ENCODE peak calls at places on chromosomes 16 and 17, in five cellular contexts. M, W, H, P and Q are unnamed samples.

GRCh38 chr17:29115435-29115834 is 64.8 kb downstream of the MYO18A start:
- DNase-seq in H (no peak), P (no peak), W (no peak), M (no peak), Q (no peak)

GRCh38 chr16:66509576-66509975 is 40.3 kb downstream of the TK2 start:
- DNase-seq in P (no peak), M (no peak), H (no peak), W (peak; percentile 54), Q (no peak)

GRCh38 chr16:88649924-88650748 is 717 bp downstream of the CYBA start:
- DNase-seq in W (peak; percentile 71), H (no peak), M (peak; percentile 72), P (no peak), Q (no peak)

GRCh38 chr16:2952679-2953078 is 11.4 kb upstream of the KREMEN2 start:
- DNase-seq in W (no peak), P (no peak), H (no peak), M (no peak), Q (no peak)

GRCh38 chr17:4710693-4711634 is 532 bp downstream of the ARRB2 start:
- DNase-seq in H (no peak), W (no peak), M (peak; percentile 26), P (no peak), Q (no peak)

GRCh38 chr17:80561541-80562114 is 17.0 kb downstream of the RPTOR start:
- DNase-seq in M (no peak), W (no peak), H (no peak), P (no peak), Q (no peak)

GRCh38 chr16:53519417-53520091 is 16.5 kb upstream of the AKTIP start:
- DNase-seq in P (no peak), H (no peak), W (no peak), M (no peak), Q (no peak)

GRCh38 chr17:52841971-52842370 is 683.5 kb upstream of the CA10 start:
- DNase-seq in P (no peak), W (no peak), H (no peak), M (no peak), Q (no peak)

GRCh38 chr16:80120899-80121521 is 419.8 kb upstream of the DYNLRB2 start:
- DNase-seq in H (no peak), M (no peak), W (no peak), P (no peak), Q (no peak)

GRCh38 chr16:54911079-54911478 is 19.6 kb upstream of the IRX5 start:
- DNase-seq in P (no peak), W (no peak), H (no peak), M (no peak), Q (no peak)

GRCh38 chr16:1117926-1118325 is 21.9 kb upstream of the C1QTNF8 start:
- DNase-seq in W (no peak), P (no peak), H (no peak), M (no peak), Q (no peak)

GRCh38 chr16:47851026-47851610 is 304.7 kb downstream of the ABCC12 start:
- DNase-seq in W (no peak), H (no peak), M (no peak), P (no peak), Q (no peak)

GRCh38 chr16:54748611-54749190 is 182.0 kb upstream of the IRX5 start:
- DNase-seq in W (no peak), M (no peak), P (no peak), H (no peak), Q (no peak)

GRCh38 chr16:2089676-2090480 is 42.1 kb downstream of the TSC2 start:
- DNase-seq in H (no peak), W (no peak), P (no peak), M (no peak), Q (no peak)

GRCh38 chr17:18161226-18162094 is 22.2 kb upstream of the ALKBH5 start:
- DNase-seq in H (peak; percentile 37), P (no peak), M (no peak), W (no peak), Q (no peak)

GRCh38 chr17:17580662-17581470 is 10.6 kb downstream of the PEMT start:
- DNase-seq in W (no peak), P (no peak), M (no peak), H (no peak), Q (no peak)

GRCh38 chr16:78684040-78684611 is 584.7 kb downstream of the WWOX start:
- DNase-seq in M (no peak), P (peak; percentile 81), H (no peak), W (peak; percentile 88), Q (peak; percentile 97)

GRCh38 chr16:84647830-84648594 is at the start of gene KLHL36:
- DNase-seq in W (peak; percentile 81), P (no peak), H (no peak), M (peak; percentile 99), Q (no peak)
- TF ChIP-seq CTCF in W (peak; percentile 12), P (peak; percentile 3), H (no peak), M (no peak), Q (no peak)

GRCh38 chr17:13419676-13420075 is 182.1 kb downstream of the HS3ST3A1 start:
- DNase-seq in W (no peak), M (no peak), P (no peak), H (no peak), Q (no peak)

GRCh38 chr17:13418891-13419290 is 182.8 kb downstream of the HS3ST3A1 start:
- DNase-seq in P (no peak), M (no peak), H (no peak), W (no peak), Q (no peak)

GRCh38 chr17:13421581-13421980 is 180.1 kb downstream of the HS3ST3A1 start:
- DNase-seq in H (no peak), P (peak; percentile 33), W (no peak), M (no peak), Q (no peak)

GRCh38 chr17:13417551-13417950 is 184.2 kb downstream of the HS3ST3A1 start:
- DNase-seq in H (no peak), M (no peak), W (no peak), P (no peak), Q (no peak)

DNA sequence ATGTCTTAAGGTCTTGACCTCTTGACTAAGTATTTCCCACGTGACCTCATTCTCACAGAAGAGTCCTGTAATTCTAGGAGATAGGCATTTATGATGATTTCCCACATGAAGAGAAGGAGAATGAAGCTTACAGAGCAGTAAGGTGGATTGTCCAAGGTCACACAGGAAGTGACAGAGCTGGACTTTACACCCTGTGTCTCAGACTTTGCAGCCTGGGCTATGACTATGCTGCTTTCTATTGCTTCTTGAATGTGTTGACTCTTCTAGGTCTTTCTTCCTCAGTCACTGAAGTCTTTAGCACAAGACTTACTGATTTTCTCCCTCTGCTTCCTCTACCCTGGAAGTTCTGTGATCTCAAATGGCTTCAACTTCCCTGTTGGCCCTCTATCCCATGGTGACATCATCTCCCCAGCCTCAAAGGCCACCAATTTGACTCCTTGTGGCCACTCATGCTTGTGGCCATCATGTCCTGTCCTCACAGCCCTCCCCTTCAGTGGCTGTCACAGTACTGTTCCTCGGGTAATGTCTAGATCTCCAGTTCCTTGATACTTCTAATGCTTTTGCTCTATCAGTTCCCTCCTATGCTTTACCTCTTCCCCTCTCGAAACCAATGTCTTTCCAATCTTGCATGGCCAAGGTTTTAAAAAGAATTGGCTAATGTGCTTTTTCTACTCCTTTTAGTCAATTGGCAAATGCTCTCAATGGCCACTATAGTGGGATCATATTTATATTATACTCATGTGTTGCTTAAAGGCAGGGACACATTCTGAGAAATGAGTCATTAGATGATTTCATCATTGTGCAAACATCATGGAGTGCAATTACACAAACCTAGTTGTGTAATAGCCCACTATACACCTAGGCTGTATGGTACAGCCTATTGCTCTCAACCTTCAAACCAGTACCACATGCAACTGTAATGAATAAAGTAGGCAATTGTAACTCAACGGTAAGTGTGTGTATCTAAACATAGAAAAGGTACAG is 181.1 kb downstream of the HS3ST3A1 start:
- DNase-seq in M (peak; percentile 4), P (peak; percentile 72), H (no peak), W (no peak), Q (peak; percentile 82)
- H3K4me3 ChIP-seq in M (no peak overlapping the region), P (no peak overlapping the region), H (no peak overlapping the region), W (no peak overlapping the region), Q (no peak overlapping the region)

DNA sequence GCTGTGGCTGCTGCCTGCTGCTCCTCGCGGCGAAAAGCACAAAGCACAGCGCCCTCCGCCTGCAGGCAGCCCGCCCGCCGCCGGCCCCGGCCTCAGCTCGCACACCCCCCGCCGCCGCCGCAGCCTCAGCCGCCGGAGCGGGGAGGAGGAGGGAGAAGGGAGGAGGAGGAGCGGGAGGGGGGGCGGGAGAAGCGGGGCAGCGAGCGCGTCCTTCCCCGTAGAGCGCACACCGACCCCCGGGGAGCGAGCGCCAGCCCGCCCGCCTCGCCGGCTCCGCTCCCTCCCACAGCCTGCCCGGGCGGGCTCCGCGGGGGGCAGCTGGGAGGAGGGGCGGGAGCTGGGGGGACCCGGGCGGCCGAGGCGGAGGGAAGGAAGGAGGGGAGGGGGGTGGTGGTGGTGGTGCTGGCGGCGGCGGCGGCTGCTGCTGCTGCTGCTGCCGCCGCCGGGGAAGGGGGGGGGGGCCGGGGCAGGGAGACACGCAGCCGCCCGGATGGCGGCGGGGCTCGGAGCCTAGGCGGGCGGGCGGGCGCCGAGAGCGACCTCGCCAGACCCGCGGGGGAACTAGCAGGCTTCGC is at the start of gene UBTF:
- DNase-seq in W (peak; percentile 86), P (peak; percentile 72), H (no peak), M (peak; percentile 77), Q (peak; percentile 43)
- TF ChIP-seq CTCF in W (no peak), P (peak; percentile 5), H (no peak), M (no peak), Q (peak; percentile 1)

GRCh38 chr16:31501226-31501965 is 6.8 kb downstream of the RUSF1 start:
- DNase-seq in W (no peak), M (no peak), P (no peak), H (no peak), Q (no peak)
- H3K4me3 ChIP-seq in W (no peak overlapping the region), M (no peak overlapping the region), P (no peak overlapping the region), H (no peak overlapping the region), Q (no peak overlapping the region)